ENCODE peak calls at places on chromosome 1, in five cellular contexts. One of them, this sample, is unnamed.

GRCh38 chr1:44849575-44850132 is 6.6 kb upstream of the PTCH2 start:
- DNase-seq in A549: no peak
- DNase-seq in transverse colon: no peak
- DNase-seq in heart left ventricle: no peak
- DNase-seq in adrenal gland: no peak
- DNase-seq in this sample: no peak

GRCh38 chr1:224660074-224660473 is 44.0 kb downstream of the CNIH3 start:
- DNase-seq in transverse colon: no peak
- DNase-seq in adrenal gland: no peak
- DNase-seq in heart left ventricle: no peak
- DNase-seq in A549: no peak
- DNase-seq in this sample: no peak

GRCh38 chr1:156644146-156644545 is 2.2 kb downstream of the BCAN start:
- DNase-seq in A549: no peak
- DNase-seq in heart left ventricle: no peak
- DNase-seq in transverse colon: no peak
- DNase-seq in adrenal gland: no peak
- DNase-seq in this sample: no peak

GRCh38 chr1:75134939-75135828 is 996 bp downstream of the LHX8 start:
- DNase-seq in transverse colon: no peak
- DNase-seq in heart left ventricle: no peak
- DNase-seq in adrenal gland: no peak
- DNase-seq in A549: no peak
- DNase-seq in this sample: no peak

GRCh38 chr1:29395724-29396437 is 159.6 kb downstream of the PTPRU start:
- DNase-seq in transverse colon: no peak
- DNase-seq in A549: no peak
- DNase-seq in heart left ventricle: no peak
- DNase-seq in adrenal gland: no peak
- DNase-seq in this sample: no peak

GRCh38 chr1:61481313-61481712 is 243.6 kb downstream of the TM2D1 start:
- DNase-seq in transverse colon: no peak
- DNase-seq in adrenal gland: no peak
- DNase-seq in A549: peak; percentile 28
- DNase-seq in heart left ventricle: no peak
- DNase-seq in this sample: no peak

GRCh38 chr1:171817511-171818265 is 23.6 kb upstream of the DNM3 start:
- DNase-seq in heart left ventricle: no peak
- DNase-seq in A549: peak; percentile 85
- DNase-seq in adrenal gland: peak; percentile 81
- DNase-seq in transverse colon: peak; percentile 8
- DNase-seq in this sample: peak; percentile 38

GRCh38 chr1:226100436-226101347 is 38.2 kb downstream of the H3-3A start:
- DNase-seq in heart left ventricle: peak; percentile 45
- DNase-seq in adrenal gland: no peak
- DNase-seq in A549: peak; percentile 91
- DNase-seq in transverse colon: peak; percentile 55
- DNase-seq in this sample: no peak

GRCh38 chr1:221487781-221488520 is 253.9 kb downstream of the DUSP10 start:
- DNase-seq in transverse colon: no peak
- DNase-seq in heart left ventricle: no peak
- DNase-seq in A549: peak; percentile 28
- DNase-seq in adrenal gland: no peak
- DNase-seq in this sample: no peak

DNA sequence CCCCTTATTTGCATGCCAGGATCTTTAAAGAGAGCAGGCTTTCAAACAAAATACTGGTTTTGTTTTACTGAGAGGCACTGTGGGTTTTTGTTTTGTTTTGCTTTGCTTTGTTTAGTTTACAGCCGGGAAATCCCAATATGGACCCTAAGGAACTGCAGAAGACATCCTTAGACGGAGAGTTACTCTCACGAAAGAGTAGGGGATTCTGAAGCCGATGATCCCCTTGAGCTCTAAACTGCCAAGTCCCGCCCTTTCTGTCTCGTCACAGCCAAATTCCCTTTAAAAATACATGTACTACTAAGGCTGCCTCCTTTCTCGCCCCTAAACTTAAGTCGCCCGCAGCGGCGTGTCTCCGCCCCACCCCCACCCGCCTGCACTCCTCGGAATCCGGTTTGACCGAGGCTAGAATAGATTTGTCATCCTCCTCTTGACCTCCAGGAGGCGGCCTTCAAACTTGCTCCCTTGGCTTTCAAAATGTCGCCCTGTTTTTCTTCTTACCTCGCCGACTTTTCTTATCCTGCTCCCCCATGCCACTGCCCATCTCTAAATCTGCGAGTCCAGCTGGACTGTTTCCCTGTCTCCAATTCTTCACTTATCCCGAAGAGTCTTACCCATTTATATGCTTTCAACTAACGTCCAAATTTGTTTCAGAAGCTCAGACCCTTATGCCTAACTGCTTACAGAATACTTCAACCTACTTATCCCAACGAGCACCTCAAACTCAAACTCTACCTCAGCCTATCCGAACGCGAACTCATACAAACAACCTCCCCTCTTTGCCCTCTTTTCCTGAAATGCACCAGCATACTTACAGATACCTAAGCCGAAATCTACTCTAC is 11.0 kb upstream of the BOLA1 start:
- DNase-seq in transverse colon: peak; percentile 86
- DNase-seq in heart left ventricle: peak; percentile 79
- DNase-seq in adrenal gland: peak; percentile 88
- DNase-seq in A549: peak; percentile 68
- DNase-seq in this sample: peak; percentile 84
- TF ChIP-seq POLR2A in transverse colon: no peak
- TF ChIP-seq POLR2A in heart left ventricle: peak; percentile 93
- TF ChIP-seq POLR2A in adrenal gland: peak; percentile 38
- TF ChIP-seq POLR2A in A549: peak; percentile 56
- TF ChIP-seq POLR2A in this sample: peak; percentile 84

GRCh38 chr1:31296486-31297272 is at the start of the genes SNRNP40 and ZCCHC17:
- DNase-seq in adrenal gland: peak; percentile 97
- DNase-seq in heart left ventricle: peak; percentile 97
- DNase-seq in A549: peak; percentile 97
- DNase-seq in transverse colon: peak; percentile 95
- DNase-seq in this sample: peak; percentile 91
- TF ChIP-seq POLR2A in adrenal gland: peak; percentile 73
- TF ChIP-seq POLR2A in heart left ventricle: peak; percentile 88
- TF ChIP-seq POLR2A in A549: peak; percentile 71
- TF ChIP-seq POLR2A in transverse colon: peak; percentile 96
- TF ChIP-seq POLR2A in this sample: peak; percentile 78

GRCh38 chr1:206470692-206471414 is 577 bp downstream of the IKBKE start:
- DNase-seq in heart left ventricle: no peak
- DNase-seq in transverse colon: peak; percentile 51
- DNase-seq in A549: peak; percentile 58
- DNase-seq in adrenal gland: no peak
- DNase-seq in this sample: no peak
- TF ChIP-seq POLR2A in heart left ventricle: no peak
- TF ChIP-seq POLR2A in transverse colon: no peak
- TF ChIP-seq POLR2A in A549: no peak
- TF ChIP-seq POLR2A in adrenal gland: no peak
- TF ChIP-seq POLR2A in this sample: no peak

GRCh38 chr1:175536369-175536768 is 207.0 kb downstream of the TNR start:
- DNase-seq in heart left ventricle: no peak
- DNase-seq in transverse colon: no peak
- DNase-seq in adrenal gland: peak; percentile 22
- DNase-seq in A549: no peak
- DNase-seq in this sample: no peak
- TF ChIP-seq POLR2A in heart left ventricle: no peak
- TF ChIP-seq POLR2A in transverse colon: no peak
- TF ChIP-seq POLR2A in adrenal gland: no peak
- TF ChIP-seq POLR2A in A549: no peak
- TF ChIP-seq POLR2A in this sample: no peak

GRCh38 chr1:92972413-92973129 is 11.3 kb upstream of the DIPK1A start:
- DNase-seq in heart left ventricle: no peak
- DNase-seq in adrenal gland: no peak
- DNase-seq in transverse colon: no peak
- DNase-seq in A549: no peak
- DNase-seq in this sample: no peak

GRCh38 chr1:92970990-92971689 is 9.9 kb upstream of the DIPK1A start:
- DNase-seq in heart left ventricle: no peak
- DNase-seq in A549: no peak
- DNase-seq in adrenal gland: no peak
- DNase-seq in transverse colon: no peak
- DNase-seq in this sample: no peak

GRCh38 chr1:92975551-92976232 is 14.4 kb upstream of the DIPK1A start:
- DNase-seq in heart left ventricle: no peak
- DNase-seq in transverse colon: peak; percentile 65
- DNase-seq in A549: no peak
- DNase-seq in adrenal gland: no peak
- DNase-seq in this sample: no peak

GRCh38 chr1:92969517-92969916 is 8.3 kb upstream of the DIPK1A start:
- DNase-seq in A549: no peak
- DNase-seq in heart left ventricle: no peak
- DNase-seq in adrenal gland: no peak
- DNase-seq in transverse colon: no peak
- DNase-seq in this sample: no peak

DNA sequence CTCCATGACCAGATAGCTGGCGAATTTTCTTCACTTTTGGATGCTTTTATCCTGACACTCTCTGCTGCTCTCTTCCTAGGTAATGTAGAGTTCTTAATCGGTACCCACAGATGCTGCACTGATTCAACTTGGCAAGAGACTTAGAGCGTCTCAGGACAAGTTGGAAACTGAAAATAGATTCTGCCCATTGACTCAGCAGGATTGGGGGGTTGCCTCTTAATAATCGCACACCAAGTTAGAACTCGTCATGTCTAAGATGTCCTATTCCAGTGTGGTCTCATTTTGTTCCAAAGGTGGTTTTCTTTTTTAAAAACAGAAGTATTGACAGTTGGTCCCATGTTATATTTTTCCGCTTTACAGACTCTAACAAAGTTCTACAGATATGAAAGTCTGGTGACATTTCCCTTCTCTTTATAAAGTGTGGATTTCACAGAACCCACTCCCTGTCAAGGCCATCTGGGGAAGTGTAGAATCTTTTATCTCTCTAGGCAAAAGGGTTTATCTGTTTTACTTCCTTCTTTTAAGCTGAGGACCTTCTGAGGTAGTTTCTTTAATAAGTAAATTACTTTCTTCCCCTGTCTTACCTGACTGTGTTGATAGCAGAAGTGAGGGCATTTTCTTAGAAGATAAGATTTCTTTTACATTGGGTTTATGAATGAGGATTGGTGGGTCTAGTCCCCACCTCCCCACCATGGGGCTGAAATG is 12.1 kb upstream of the DIPK1A start:
- DNase-seq in A549: no peak
- DNase-seq in transverse colon: no peak
- DNase-seq in heart left ventricle: no peak
- DNase-seq in adrenal gland: no peak
- DNase-seq in this sample: no peak
- TF ChIP-seq POLR2A in A549: no peak
- TF ChIP-seq POLR2A in transverse colon: no peak
- TF ChIP-seq POLR2A in heart left ventricle: no peak
- TF ChIP-seq POLR2A in adrenal gland: no peak
- TF ChIP-seq POLR2A in this sample: no peak

GRCh38 chr1:117367769-117368059 is 465 bp downstream of the MAN1A2 start:
- DNase-seq in adrenal gland: no peak
- DNase-seq in transverse colon: no peak
- DNase-seq in A549: no peak
- DNase-seq in heart left ventricle: no peak
- DNase-seq in this sample: no peak

GRCh38 chr1:117368116-117369108 is 1.2 kb downstream of the MAN1A2 start:
- DNase-seq in heart left ventricle: no peak
- DNase-seq in transverse colon: no peak
- DNase-seq in adrenal gland: no peak
- DNase-seq in A549: peak; percentile 6
- DNase-seq in this sample: no peak

GRCh38 chr1:117366982-117367768 is at the start of gene MAN1A2:
- DNase-seq in heart left ventricle: peak; percentile 93
- DNase-seq in A549: peak; percentile 24
- DNase-seq in transverse colon: peak; percentile 92
- DNase-seq in adrenal gland: peak; percentile 90
- DNase-seq in this sample: peak; percentile 85

GRCh38 chr1:117365350-117366280 is 1.6 kb upstream of the MAN1A2 start:
- DNase-seq in heart left ventricle: no peak
- DNase-seq in transverse colon: no peak
- DNase-seq in A549: no peak
- DNase-seq in adrenal gland: no peak
- DNase-seq in this sample: no peak

DNA sequence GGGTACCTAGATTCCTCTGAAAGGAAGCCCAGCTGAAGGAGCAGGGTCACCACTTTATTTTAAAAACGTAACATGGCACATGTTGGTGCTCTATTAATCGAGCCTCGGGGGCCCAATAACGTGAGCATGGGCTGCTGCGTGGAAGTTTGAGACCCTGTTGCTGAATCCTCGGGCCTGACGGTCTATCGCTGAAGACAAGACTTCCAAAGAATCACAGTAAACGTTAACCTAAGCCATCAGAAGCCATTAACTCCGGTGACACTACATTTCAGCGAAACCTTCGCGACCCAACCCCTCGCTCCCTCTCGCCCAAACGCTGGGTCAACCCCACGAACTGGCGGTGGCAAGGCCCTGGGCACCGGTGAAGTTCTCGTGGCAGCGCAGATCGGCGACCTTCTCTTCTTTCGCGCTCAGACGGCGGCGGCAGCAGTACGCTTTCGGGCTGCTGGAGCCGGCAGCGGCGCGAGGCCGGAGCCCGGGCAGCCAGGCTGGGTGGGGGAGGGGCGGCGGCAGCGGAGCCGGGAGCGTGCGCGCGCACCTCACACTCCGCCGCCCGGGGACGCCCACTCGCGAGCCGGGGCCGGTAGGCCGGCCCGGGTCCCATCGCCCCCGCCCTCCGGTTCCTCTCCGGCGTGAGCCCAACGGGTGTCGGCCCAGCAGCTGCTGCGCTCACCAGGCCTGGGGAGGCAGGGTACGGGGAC is 818 bp upstream of the MAN1A2 start:
- DNase-seq in transverse colon: peak; percentile 92
- DNase-seq in adrenal gland: peak; percentile 89
- DNase-seq in A549: peak; percentile 60
- DNase-seq in heart left ventricle: peak; percentile 87
- DNase-seq in this sample: peak; percentile 83
- TF ChIP-seq POLR2A in transverse colon: no peak
- TF ChIP-seq POLR2A in adrenal gland: no peak
- TF ChIP-seq POLR2A in A549: peak; percentile 49
- TF ChIP-seq POLR2A in heart left ventricle: no peak
- TF ChIP-seq POLR2A in this sample: peak; percentile 43

DNA sequence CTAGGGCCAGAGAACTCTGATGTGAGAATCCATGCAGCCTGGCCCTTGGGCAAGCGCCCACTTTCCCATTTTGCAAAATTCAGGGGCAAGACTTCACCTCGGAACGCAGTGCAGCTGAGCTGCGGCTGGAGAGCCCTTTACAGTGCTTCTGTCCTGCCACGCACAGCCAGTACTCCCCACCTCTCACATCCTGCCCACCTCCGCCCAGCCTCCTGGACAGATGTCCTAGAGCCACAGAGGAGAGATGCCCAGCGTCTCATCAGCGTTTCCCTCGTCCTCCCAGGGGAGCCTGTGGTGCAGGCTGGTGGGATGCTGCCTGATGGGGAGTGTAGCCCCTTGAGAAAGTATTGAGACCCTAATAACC is 29.6 kb downstream of the RUNX3 start:
- DNase-seq in A549: no peak
- DNase-seq in transverse colon: peak; percentile 6
- DNase-seq in heart left ventricle: no peak
- DNase-seq in adrenal gland: no peak
- DNase-seq in this sample: no peak
- TF ChIP-seq POLR2A in A549: no peak
- TF ChIP-seq POLR2A in transverse colon: no peak
- TF ChIP-seq POLR2A in heart left ventricle: no peak
- TF ChIP-seq POLR2A in adrenal gland: no peak
- TF ChIP-seq POLR2A in this sample: no peak